ENCODE peak calls at places on chromosome 17, in eight cellular contexts. One of them, this sample, is unnamed.
A peak's percentile ranks its signal among the peaks of the same experiment; 100 is the strongest.

GRCh38 chr17:78925662-78926555 is 722 bp upstream of the TIMP2 start:
- DNase-seq in HFF-Myc: peak; percentile 66
- DNase-seq in cardiac muscle cell: no peak
- DNase-seq in AG09309: peak; percentile 69
- DNase-seq in upper lobe of right lung: peak; percentile 86
- DNase-seq in right atrium auricular region: peak; percentile 94
- DNase-seq in GM13976: no peak
- DNase-seq in lower lobe of right lung: peak; percentile 83
- DNase-seq in this sample: no peak

GRCh38 chr17:28326114-28326513 is 7.1 kb downstream of the TMEM97 start:
- DNase-seq in HFF-Myc: no peak
- DNase-seq in cardiac muscle cell: no peak
- DNase-seq in AG09309: no peak
- DNase-seq in upper lobe of right lung: no peak
- DNase-seq in right atrium auricular region: peak; percentile 32
- DNase-seq in GM13976: no peak
- DNase-seq in lower lobe of right lung: no peak
- DNase-seq in this sample: no peak

GRCh38 chr17:40015005-40015997 is at the start of gene CSF3:
- DNase-seq in HFF-Myc: no peak
- DNase-seq in cardiac muscle cell: no peak
- DNase-seq in AG09309: no peak
- DNase-seq in upper lobe of right lung: peak; percentile 76
- DNase-seq in right atrium auricular region: peak; percentile 72
- DNase-seq in GM13976: no peak
- DNase-seq in lower lobe of right lung: no peak
- DNase-seq in this sample: no peak

GRCh38 chr17:20066253-20066652 is 57.1 kb downstream of the SPECC1 start:
- DNase-seq in HFF-Myc: peak; percentile 16
- DNase-seq in cardiac muscle cell: no peak
- DNase-seq in AG09309: peak; percentile 46
- DNase-seq in upper lobe of right lung: no peak
- DNase-seq in right atrium auricular region: peak; percentile 66
- DNase-seq in GM13976: no peak
- DNase-seq in lower lobe of right lung: no peak
- DNase-seq in this sample: no peak

GRCh38 chr17:14919580-14920160 is 345.5 kb downstream of the PMP22 start:
- DNase-seq in HFF-Myc: no peak
- DNase-seq in cardiac muscle cell: no peak
- DNase-seq in AG09309: no peak
- DNase-seq in upper lobe of right lung: no peak
- DNase-seq in right atrium auricular region: no peak
- DNase-seq in GM13976: no peak
- DNase-seq in lower lobe of right lung: no peak
- DNase-seq in this sample: no peak

GRCh38 chr17:45135978-45136791 is 698 bp downstream of the ACBD4 start:
- DNase-seq in HFF-Myc: no peak
- DNase-seq in cardiac muscle cell: no peak
- DNase-seq in AG09309: no peak
- DNase-seq in upper lobe of right lung: peak; percentile 66
- DNase-seq in right atrium auricular region: no peak
- DNase-seq in GM13976: no peak
- DNase-seq in lower lobe of right lung: peak; percentile 45
- DNase-seq in this sample: no peak

GRCh38 chr17:66347661-66348604 is 45.5 kb downstream of the PRKCA start:
- DNase-seq in HFF-Myc: no peak
- DNase-seq in cardiac muscle cell: no peak
- DNase-seq in AG09309: no peak
- DNase-seq in upper lobe of right lung: no peak
- DNase-seq in right atrium auricular region: no peak
- DNase-seq in GM13976: no peak
- DNase-seq in lower lobe of right lung: no peak
- DNase-seq in this sample: no peak

GRCh38 chr17:69711504-69711903 is 297.0 kb downstream of the MAP2K6 start:
- DNase-seq in HFF-Myc: no peak
- DNase-seq in cardiac muscle cell: no peak
- DNase-seq in AG09309: no peak
- DNase-seq in upper lobe of right lung: no peak
- DNase-seq in right atrium auricular region: no peak
- DNase-seq in GM13976: no peak
- DNase-seq in lower lobe of right lung: no peak
- DNase-seq in this sample: no peak

GRCh38 chr17:51046527-51047384 is 73.9 kb downstream of the SPAG9 start:
- DNase-seq in HFF-Myc: peak; percentile 59
- DNase-seq in cardiac muscle cell: peak; percentile 92
- DNase-seq in AG09309: peak; percentile 64
- DNase-seq in upper lobe of right lung: no peak
- DNase-seq in right atrium auricular region: peak; percentile 79
- DNase-seq in GM13976: no peak
- DNase-seq in lower lobe of right lung: no peak
- DNase-seq in this sample: no peak

GRCh38 chr17:65941500-65941899 is 250.4 kb downstream of the CEP112 start:
- DNase-seq in HFF-Myc: no peak
- DNase-seq in cardiac muscle cell: no peak
- DNase-seq in AG09309: no peak
- DNase-seq in upper lobe of right lung: no peak
- DNase-seq in right atrium auricular region: no peak
- DNase-seq in GM13976: no peak
- DNase-seq in lower lobe of right lung: no peak
- DNase-seq in this sample: no peak

GRCh38 chr17:35998018-35998545 is 3.3 kb downstream of the CCL15 start:
- DNase-seq in HFF-Myc: no peak
- DNase-seq in cardiac muscle cell: no peak
- DNase-seq in AG09309: no peak
- DNase-seq in upper lobe of right lung: no peak
- DNase-seq in right atrium auricular region: no peak
- DNase-seq in GM13976: no peak
- DNase-seq in lower lobe of right lung: no peak
- DNase-seq in this sample: no peak

GRCh38 chr17:36000730-36001108 is 634 bp downstream of the CCL15 start:
- DNase-seq in HFF-Myc: no peak
- DNase-seq in cardiac muscle cell: no peak
- DNase-seq in AG09309: no peak
- DNase-seq in upper lobe of right lung: no peak
- DNase-seq in right atrium auricular region: no peak
- DNase-seq in GM13976: no peak
- DNase-seq in lower lobe of right lung: no peak
- DNase-seq in this sample: no peak

GRCh38 chr17:36002631-36003030 is 1.3 kb upstream of the CCL15 start:
- DNase-seq in HFF-Myc: no peak
- DNase-seq in cardiac muscle cell: no peak
- DNase-seq in AG09309: no peak
- DNase-seq in upper lobe of right lung: no peak
- DNase-seq in right atrium auricular region: no peak
- DNase-seq in GM13976: no peak
- DNase-seq in lower lobe of right lung: no peak
- DNase-seq in this sample: no peak

GRCh38 chr17:36001862-36002603 is 680 bp upstream of the CCL15 start:
- DNase-seq in HFF-Myc: no peak
- DNase-seq in cardiac muscle cell: peak; percentile 37
- DNase-seq in AG09309: no peak
- DNase-seq in upper lobe of right lung: peak; percentile 70
- DNase-seq in right atrium auricular region: no peak
- DNase-seq in GM13976: no peak
- DNase-seq in lower lobe of right lung: peak; percentile 52
- DNase-seq in this sample: no peak

GRCh38 chr17:36001109-36001735 is at the start of gene CCL15:
- DNase-seq in HFF-Myc: no peak
- DNase-seq in cardiac muscle cell: no peak
- DNase-seq in AG09309: no peak
- DNase-seq in upper lobe of right lung: no peak
- DNase-seq in right atrium auricular region: no peak
- DNase-seq in GM13976: no peak
- DNase-seq in lower lobe of right lung: no peak
- DNase-seq in this sample: no peak
- TF ChIP-seq CTCF in HFF-Myc: no peak
- TF ChIP-seq CTCF in cardiac muscle cell: no peak
- TF ChIP-seq CTCF in AG09309: no peak
- TF ChIP-seq CTCF in upper lobe of right lung: no peak
- TF ChIP-seq CTCF in right atrium auricular region: no peak
- TF ChIP-seq CTCF in GM13976: no peak
- TF ChIP-seq CTCF in lower lobe of right lung: no peak
- TF ChIP-seq CTCF in this sample: no peak

GRCh38 chr17:42566873-42567573 is at the start of gene MLX:
- DNase-seq in HFF-Myc: peak; percentile 61
- DNase-seq in cardiac muscle cell: peak; percentile 96
- DNase-seq in AG09309: peak; percentile 39
- DNase-seq in upper lobe of right lung: peak; percentile 98
- DNase-seq in right atrium auricular region: peak; percentile 95
- DNase-seq in GM13976: peak; percentile 100
- DNase-seq in lower lobe of right lung: peak; percentile 97
- DNase-seq in this sample: peak; percentile 90
- TF ChIP-seq CTCF in HFF-Myc: no peak
- TF ChIP-seq CTCF in cardiac muscle cell: no peak
- TF ChIP-seq CTCF in AG09309: no peak
- TF ChIP-seq CTCF in upper lobe of right lung: no peak
- TF ChIP-seq CTCF in right atrium auricular region: no peak
- TF ChIP-seq CTCF in GM13976: no peak
- TF ChIP-seq CTCF in lower lobe of right lung: no peak
- TF ChIP-seq CTCF in this sample: no peak

DNA sequence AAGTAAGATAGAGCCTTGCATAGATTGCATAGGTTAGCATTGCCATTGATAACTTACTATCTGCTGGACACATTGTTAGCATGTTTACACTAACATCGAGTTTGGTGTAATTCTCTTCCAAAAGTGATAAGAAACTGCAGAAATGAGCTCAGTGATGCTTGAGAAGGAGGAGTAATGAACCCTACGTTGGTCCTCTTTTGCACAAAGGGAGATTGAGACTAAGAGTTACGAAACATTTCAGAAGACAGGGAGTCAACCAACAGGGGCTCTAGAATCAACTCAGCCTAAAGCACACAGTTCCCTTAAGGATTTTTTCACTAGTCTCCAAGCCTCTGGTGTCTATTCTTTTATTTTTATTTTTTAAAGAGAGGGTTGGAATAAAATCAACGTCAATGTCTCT is 6.8 kb downstream of the CCL7 start:
- DNase-seq in HFF-Myc: no peak
- DNase-seq in cardiac muscle cell: no peak
- DNase-seq in AG09309: no peak
- DNase-seq in upper lobe of right lung: no peak
- DNase-seq in right atrium auricular region: no peak
- DNase-seq in GM13976: no peak
- DNase-seq in lower lobe of right lung: no peak
- DNase-seq in this sample: no peak
- TF ChIP-seq CTCF in HFF-Myc: no peak
- TF ChIP-seq CTCF in cardiac muscle cell: no peak
- TF ChIP-seq CTCF in AG09309: no peak
- TF ChIP-seq CTCF in upper lobe of right lung: no peak
- TF ChIP-seq CTCF in right atrium auricular region: no peak
- TF ChIP-seq CTCF in GM13976: no peak
- TF ChIP-seq CTCF in lower lobe of right lung: no peak
- TF ChIP-seq CTCF in this sample: no peak

GRCh38 chr17:80969030-80969673 is 22.5 kb upstream of the CHMP6 start:
- DNase-seq in HFF-Myc: no peak
- DNase-seq in cardiac muscle cell: no peak
- DNase-seq in AG09309: no peak
- DNase-seq in upper lobe of right lung: no peak
- DNase-seq in right atrium auricular region: no peak
- DNase-seq in GM13976: no peak
- DNase-seq in lower lobe of right lung: peak; percentile 48
- DNase-seq in this sample: no peak

GRCh38 chr17:80969674-80970043 is 22.0 kb upstream of the CHMP6 start:
- DNase-seq in HFF-Myc: no peak
- DNase-seq in cardiac muscle cell: no peak
- DNase-seq in AG09309: no peak
- DNase-seq in upper lobe of right lung: no peak
- DNase-seq in right atrium auricular region: no peak
- DNase-seq in GM13976: no peak
- DNase-seq in lower lobe of right lung: no peak
- DNase-seq in this sample: no peak

GRCh38 chr17:80968602-80969029 is 23.0 kb upstream of the CHMP6 start:
- DNase-seq in HFF-Myc: no peak
- DNase-seq in cardiac muscle cell: no peak
- DNase-seq in AG09309: no peak
- DNase-seq in upper lobe of right lung: no peak
- DNase-seq in right atrium auricular region: no peak
- DNase-seq in GM13976: no peak
- DNase-seq in lower lobe of right lung: no peak
- DNase-seq in this sample: no peak

GRCh38 chr17:80970762-80971703 is 20.6 kb upstream of the CHMP6 start:
- DNase-seq in HFF-Myc: no peak
- DNase-seq in cardiac muscle cell: no peak
- DNase-seq in AG09309: no peak
- DNase-seq in upper lobe of right lung: no peak
- DNase-seq in right atrium auricular region: no peak
- DNase-seq in GM13976: no peak
- DNase-seq in lower lobe of right lung: no peak
- DNase-seq in this sample: no peak

DNA sequence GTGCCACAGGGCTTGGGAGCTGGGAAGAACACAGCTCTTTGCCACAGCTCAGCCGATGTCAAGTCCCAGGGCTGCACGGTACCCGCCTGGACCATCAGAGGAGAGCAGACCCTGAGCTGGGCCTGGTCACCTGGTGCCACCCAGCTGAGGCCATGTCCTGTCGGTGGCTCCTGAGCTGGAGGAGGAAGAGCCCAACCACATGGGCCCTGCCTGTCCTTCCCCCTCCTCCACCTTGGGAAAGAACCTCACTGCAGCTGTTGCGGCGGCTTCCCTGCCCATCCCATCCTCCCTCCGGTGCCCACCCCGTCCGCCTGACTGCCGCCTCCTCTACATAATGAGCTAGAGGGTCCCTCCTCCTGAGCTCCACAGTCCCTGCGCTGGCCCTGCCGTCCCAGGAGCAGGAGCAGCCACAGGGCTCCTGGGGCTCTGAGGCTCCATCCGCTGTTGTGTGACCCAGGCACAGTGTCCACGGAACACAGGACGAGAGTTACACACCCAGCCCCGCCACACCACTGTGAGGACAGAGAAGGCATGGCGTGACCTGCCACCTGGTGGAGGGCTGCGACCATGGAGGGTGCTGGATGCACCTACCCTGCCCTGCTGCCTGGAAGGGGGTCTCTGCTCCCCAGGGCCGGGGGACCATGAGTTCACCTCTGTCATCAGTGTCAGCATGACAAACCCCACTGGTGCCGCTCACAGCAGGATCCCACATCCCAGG is 21.4 kb upstream of the CHMP6 start:
- DNase-seq in HFF-Myc: no peak
- DNase-seq in cardiac muscle cell: no peak
- DNase-seq in AG09309: no peak
- DNase-seq in upper lobe of right lung: no peak
- DNase-seq in right atrium auricular region: no peak
- DNase-seq in GM13976: peak; percentile 88
- DNase-seq in lower lobe of right lung: peak; percentile 51
- DNase-seq in this sample: peak; percentile 58
- TF ChIP-seq CTCF in HFF-Myc: peak; percentile 51
- TF ChIP-seq CTCF in cardiac muscle cell: peak; percentile 48
- TF ChIP-seq CTCF in AG09309: peak; percentile 64
- TF ChIP-seq CTCF in upper lobe of right lung: peak; percentile 40
- TF ChIP-seq CTCF in right atrium auricular region: peak; percentile 55
- TF ChIP-seq CTCF in GM13976: peak; percentile 50
- TF ChIP-seq CTCF in lower lobe of right lung: no peak
- TF ChIP-seq CTCF in this sample: no peak

GRCh38 chr17:1455748-1456599 is at the start of gene CRK:
- DNase-seq in HFF-Myc: peak; percentile 75
- DNase-seq in cardiac muscle cell: peak; percentile 98
- DNase-seq in AG09309: peak; percentile 70
- DNase-seq in upper lobe of right lung: peak; percentile 99
- DNase-seq in right atrium auricular region: peak; percentile 96
- DNase-seq in GM13976: peak; percentile 100
- DNase-seq in lower lobe of right lung: peak; percentile 97
- DNase-seq in this sample: peak; percentile 99
- TF ChIP-seq CTCF in HFF-Myc: no peak
- TF ChIP-seq CTCF in cardiac muscle cell: no peak
- TF ChIP-seq CTCF in AG09309: no peak
- TF ChIP-seq CTCF in upper lobe of right lung: no peak
- TF ChIP-seq CTCF in right atrium auricular region: no peak
- TF ChIP-seq CTCF in GM13976: no peak
- TF ChIP-seq CTCF in lower lobe of right lung: no peak
- TF ChIP-seq CTCF in this sample: no peak

This sample was measured in activated B cell treated with CpG ODN at 0.5 μM for 24 hours.